ENCODE peak calls at places on chromosome 9, in eight cellular contexts. J is GM23338, Z is HepG2, D is prostate gland, S is SK-N-SH, Q is sigmoid colon, R is suprapubic skin, X is transverse colon. L is an unnamed sample.

GRCh38 chr9:86434039-86434726 is 80.0 kb upstream of the TUT7 start:
- DNase-seq in Q (peak; percentile 86), J (peak; percentile 78), R (no peak), Z (peak; percentile 39), S (peak; percentile 56), D (peak; percentile 13), X (no peak), L (no peak)

GRCh38 chr9:114786251-114786650 is 19.6 kb downstream of the TNFSF15 start:
- DNase-seq in Z (no peak), R (no peak), Q (no peak), X (no peak), J (no peak), S (no peak), D (peak; percentile 40), L (peak; percentile 12)

GRCh38 chr9:27151693-27152397 is 42.8 kb downstream of the TEK start:
- DNase-seq in R (no peak), S (no peak), J (no peak), D (peak; percentile 32), X (no peak), Q (no peak), Z (no peak), L (no peak)

GRCh38 chr9:127796225-127796813 is 6.4 kb upstream of the FPGS start:
- DNase-seq in Q (peak; percentile 84), D (no peak), X (no peak), R (no peak), Z (peak; percentile 47), J (no peak), S (no peak), L (no peak)

GRCh38 chr9:27033815-27034403 is 28.4 kb upstream of the LRRC19 start:
- DNase-seq in X (peak; percentile 66), S (peak; percentile 51), R (no peak), D (peak; percentile 39), Z (peak; percentile 30), J (peak; percentile 70), Q (peak; percentile 67), L (no peak)

GRCh38 chr9:113221003-113221799 is at the start of the genes FKBP15 and SLC31A1:
- DNase-seq in S (peak; percentile 96), Q (peak; percentile 99), Z (peak; percentile 95), D (peak; percentile 98), J (peak; percentile 98), R (peak; percentile 99), X (peak; percentile 98), L (peak; percentile 100)

GRCh38 chr9:82563841-82564240 is 499.1 kb downstream of the RASEF start:
- DNase-seq in D (no peak), J (no peak), Q (no peak), R (no peak), S (no peak), Z (no peak), X (no peak), L (no peak)

GRCh38 chr9:91301161-91301560 is 60.6 kb downstream of the AUH start:
- DNase-seq in X (no peak), Z (no peak), Q (peak; percentile 79), D (no peak), J (no peak), S (no peak), R (no peak), L (no peak)

GRCh38 chr9:137138701-137139467 is at the start of gene GRIN1:
- DNase-seq in S (peak; percentile 70), X (no peak), Z (no peak), R (no peak), J (peak; percentile 67), D (no peak), Q (no peak), L (no peak)

GRCh38 chr9:91824591-91825339 is 125.3 kb downstream of the ROR2 start:
- DNase-seq in S (peak; percentile 88), Z (no peak), X (peak; percentile 42), J (no peak), R (peak; percentile 87), Q (peak; percentile 85), D (no peak), L (no peak)

GRCh38 chr9:135249191-135249590 is 161.7 kb downstream of the OLFM1 start:
- DNase-seq in Q (peak; percentile 45), S (no peak), J (no peak), X (no peak), D (no peak), Z (no peak), R (no peak), L (no peak)

GRCh38 chr9:126206099-126206498 is 120.5 kb upstream of the MVB12B start:
- DNase-seq in S (peak; percentile 49), X (no peak), J (no peak), D (no peak), R (no peak), Z (no peak), Q (no peak), L (peak; percentile 42)

GRCh38 chr9:70389642-70390266 is 24.7 kb downstream of the KLF9 start:
- DNase-seq in R (no peak), X (no peak), D (no peak), J (no peak), S (no peak), Q (no peak), Z (no peak), L (no peak)

GRCh38 chr9:14215614-14216013 is 98.3 kb downstream of the NFIB start:
- DNase-seq in R (no peak), J (no peak), X (no peak), Z (no peak), S (no peak), D (no peak), Q (no peak), L (no peak)

GRCh38 chr9:134349941-134350340 is 23.7 kb downstream of the RXRA start:
- DNase-seq in X (no peak), D (no peak), Q (no peak), S (peak; percentile 96), J (no peak), Z (no peak), R (no peak), L (no peak)

GRCh38 chr9:68574150-68574549 is 33.5 kb upstream of the TMEM252 start:
- DNase-seq in X (no peak), J (no peak), Q (no peak), Z (no peak), R (no peak), D (no peak), S (no peak), L (no peak)
- TF ChIP-seq CTCF in X (no peak), J (no peak), Q (no peak), Z (no peak), R (no peak), D (no peak), S (peak; percentile 30), L (peak; percentile 30)

GRCh38 chr9:5480919-5481743 is 29.2 kb upstream of the PDCD1LG2 start:
- DNase-seq in R (no peak), S (no peak), D (no peak), Q (no peak), Z (no peak), J (no peak), X (no peak), L (no peak)
- TF ChIP-seq POLR2AphosphoS5 in R (no peak), S (no peak), D (no peak), Q (no peak), Z (no peak), J (no peak), X (no peak), L (no peak)

GRCh38 chr9:98958271-98958989 is 14.7 kb downstream of the COL15A1 start:
- DNase-seq in Z (no peak), J (no peak), X (no peak), D (no peak), S (no peak), Q (no peak), R (no peak), L (no peak)
- TF ChIP-seq CTCF in Z (no peak), J (no peak), X (no peak), D (no peak), S (no peak), Q (no peak), R (no peak), L (no peak)

DNA sequence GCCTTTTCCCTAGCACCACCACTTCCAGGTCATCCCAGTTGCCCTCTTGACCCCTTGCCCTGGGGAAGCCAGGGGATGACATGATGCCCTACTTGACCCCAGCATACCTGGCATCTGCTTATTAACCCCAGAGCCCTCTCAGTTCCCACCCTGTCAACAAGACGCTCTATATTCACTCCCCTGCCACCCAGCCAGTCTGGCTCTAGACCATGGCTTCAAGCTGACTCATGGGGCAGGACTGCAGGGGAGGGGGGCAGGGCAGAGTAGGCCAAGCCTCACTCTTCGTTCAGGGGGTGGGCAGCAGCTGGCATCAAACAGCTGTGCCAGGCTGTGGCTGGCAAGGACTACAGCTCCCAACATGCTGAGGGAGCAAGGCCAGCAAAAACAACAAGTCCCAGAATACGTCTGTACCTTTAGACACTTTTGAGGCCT is 5.3 kb downstream of the ATOSB start:
- DNase-seq in S (no peak), J (no peak), Z (no peak), Q (no peak), D (no peak), X (no peak), R (peak; percentile 79), L (no peak)
- TF ChIP-seq POLR2AphosphoS5 in S (no peak), J (no peak), Z (no peak), Q (no peak), D (no peak), X (no peak), R (no peak), L (no peak)

GRCh38 chr9:130043654-130044623 is 950 bp upstream of the FNBP1 start:
- DNase-seq in D (peak; percentile 36), X (peak; percentile 54), Z (peak; percentile 83), J (peak; percentile 62), S (peak; percentile 42), Q (peak; percentile 91), R (peak; percentile 86), L (no peak)
- TF ChIP-seq CTCF in D (no peak), X (peak; percentile 2), Z (peak; percentile 46), J (peak; percentile 11), S (no peak), Q (peak; percentile 8), R (no peak), L (peak; percentile 48)

DNA sequence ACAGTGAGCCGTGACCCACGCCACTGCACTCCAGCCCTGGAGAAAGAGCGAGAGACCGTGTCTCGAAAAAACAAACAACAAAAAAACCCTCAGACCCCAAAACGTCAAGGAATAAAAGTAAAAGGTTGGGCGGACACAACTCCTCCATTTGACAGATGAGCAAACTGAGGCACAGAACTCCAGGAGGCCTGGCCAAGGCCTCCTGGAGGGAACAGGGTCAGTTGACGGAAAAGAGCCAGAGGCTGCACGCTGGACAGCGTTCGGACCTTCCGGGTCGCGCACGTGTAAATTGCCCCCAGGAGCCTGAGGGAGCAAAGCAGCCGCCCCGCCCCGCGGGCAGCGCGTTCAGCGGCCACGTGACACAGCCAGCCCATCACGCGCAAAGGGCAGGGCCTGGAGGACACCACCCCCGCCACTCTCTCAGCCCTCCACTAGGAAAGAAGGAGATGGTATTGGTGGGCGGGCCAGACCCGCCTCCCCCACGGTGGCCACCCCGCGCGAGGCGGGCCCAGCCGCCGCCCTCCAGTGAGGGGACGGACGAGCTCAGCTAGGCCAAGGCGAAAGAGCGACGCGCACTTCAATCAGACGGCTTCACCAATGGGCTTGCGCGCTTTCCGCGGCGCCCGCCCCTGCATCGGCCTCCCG is 81.5 kb downstream of the PTPDC1 start:
- DNase-seq in J (peak; percentile 97), S (peak; percentile 99), D (peak; percentile 98), Z (peak; percentile 95), R (peak; percentile 99), Q (peak; percentile 99), X (peak; percentile 98), L (peak; percentile 100)
- TF ChIP-seq POLR2AphosphoS5 in J (peak; percentile 66), S (peak; percentile 46), D (peak; percentile 92), Z (peak; percentile 62), R (peak; percentile 76), Q (no peak), X (no peak), L (no peak)

L was measured in esophagus muscularis mucosa.